ENCODE peak calls at places on chromosomes 6 and 20, in eight cellular contexts. R, L, V, N, W, H, A and C are unnamed samples.
A peak's percentile ranks its signal among the peaks of the same experiment; 100 is the strongest.

GRCh38 chr20:10504893-10505292 is 69.8 kb downstream of the SLX4IP start:
- DNase-seq in V (no peak), W (no peak), R (no peak), L (peak; percentile 42), H (no peak), N (no peak), A (no peak), C (no peak)

GRCh38 chr20:3082955-3083952 is 1.3 kb downstream of the AVP start:
- DNase-seq in A (peak; percentile 54), H (no peak), N (no peak), L (no peak), V (no peak), W (no peak), R (no peak), C (no peak)

GRCh38 chr6:72551470-72551869 is 70.4 kb upstream of the KCNQ5 start:
- DNase-seq in W (no peak), H (no peak), L (no peak), V (no peak), A (no peak), R (no peak), N (no peak), C (no peak)

GRCh38 chr6:166598441-166599138 is 12.1 kb upstream of the RAMACL start:
- DNase-seq in N (no peak), W (no peak), R (no peak), H (peak; percentile 88), L (peak; percentile 96), V (peak; percentile 83), A (no peak), C (no peak)

GRCh38 chr6:6221829-6222535 is 98.5 kb downstream of the F13A1 start:
- DNase-seq in H (no peak), R (no peak), V (no peak), L (no peak), A (peak; percentile 17), N (peak; percentile 9), W (no peak), C (peak; percentile 17)

GRCh38 chr6:160424256-160424655 is 76.1 kb downstream of the SLC22A3 start:
- DNase-seq in H (no peak), N (no peak), L (no peak), R (no peak), A (no peak), V (no peak), W (no peak), C (no peak)

GRCh38 chr6:6678811-6679210 is 90.3 kb downstream of the LY86 start:
- DNase-seq in N (no peak), W (peak; percentile 44), A (no peak), R (no peak), H (no peak), V (no peak), L (no peak), C (no peak)

GRCh38 chr6:7671076-7671475 is 54.8 kb upstream of the BMP6 start:
- DNase-seq in A (no peak), H (peak; percentile 63), R (no peak), N (no peak), W (no peak), V (no peak), L (peak; percentile 95), C (no peak)

GRCh38 chr20:12173333-12173732 is 255.6 kb downstream of the BTBD3 start:
- DNase-seq in L (no peak), R (no peak), V (no peak), A (no peak), H (no peak), N (no peak), W (no peak), C (no peak)

DNA sequence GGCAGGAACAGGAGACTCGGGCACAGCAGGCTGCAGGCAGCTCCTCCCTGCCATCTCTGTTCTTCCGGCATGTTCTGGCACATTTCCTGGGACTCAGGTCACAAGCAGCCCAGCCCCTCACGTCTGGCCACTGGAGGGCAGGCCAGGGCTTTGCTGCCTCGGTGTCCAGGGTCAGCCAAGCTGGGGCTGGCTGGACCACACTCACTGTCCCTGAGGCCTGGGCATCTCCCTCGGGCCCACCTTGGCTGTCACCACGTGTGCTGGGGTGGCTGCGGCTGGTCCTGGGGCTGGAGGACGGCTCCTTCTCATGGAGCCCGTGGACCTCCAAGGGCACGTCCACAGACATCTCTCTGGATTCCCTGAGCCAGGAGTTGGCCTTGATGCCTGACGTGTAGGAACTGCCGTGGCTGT is 18.5 kb downstream of the FRMD1 start:
- DNase-seq in W (peak; percentile 89), A (peak; percentile 87), H (peak; percentile 12), N (no peak), L (peak; percentile 38), R (no peak), V (peak; percentile 4), C (no peak)
- TF ChIP-seq CTCF in W (peak; percentile 60), A (no peak), H (peak; percentile 65), N (no peak), L (peak; percentile 47), R (peak; percentile 48), V (peak; percentile 43), C (no peak)

GRCh38 chr6:34074064-34074739 is 71.7 kb downstream of the GRM4 start:
- DNase-seq in H (no peak), A (no peak), L (no peak), V (no peak), R (no peak), W (no peak), N (no peak), C (no peak)
- TF ChIP-seq CTCF in H (no peak), A (no peak), L (no peak), V (no peak), R (no peak), W (no peak), N (no peak), C (no peak)

GRCh38 chr6:99609839-99610489 is 3.3 kb downstream of the PRDM13 start:
- DNase-seq in A (no peak), N (no peak), R (no peak), L (no peak), V (no peak), W (no peak), H (no peak), C (no peak)
- TF ChIP-seq CTCF in A (no peak), N (no peak), R (no peak), L (no peak), V (no peak), W (no peak), H (no peak), C (no peak)

GRCh38 chr6:47690791-47691190 is 7.6 kb upstream of the ADGRF4 start:
- DNase-seq in L (no peak), H (no peak), R (no peak), A (no peak), N (no peak), W (no peak), V (no peak), C (no peak)

GRCh38 chr6:47687432-47687831 is 10.9 kb upstream of the ADGRF4 start:
- DNase-seq in L (no peak), N (no peak), H (no peak), A (no peak), W (no peak), R (no peak), V (no peak), C (no peak)

GRCh38 chr6:47690209-47690608 is 8.2 kb upstream of the ADGRF4 start:
- DNase-seq in N (no peak), V (no peak), A (no peak), L (no peak), R (no peak), W (no peak), H (no peak), C (no peak)
- TF ChIP-seq CTCF in N (no peak), V (no peak), A (no peak), L (no peak), R (no peak), W (no peak), H (no peak), C (no peak)

DNA sequence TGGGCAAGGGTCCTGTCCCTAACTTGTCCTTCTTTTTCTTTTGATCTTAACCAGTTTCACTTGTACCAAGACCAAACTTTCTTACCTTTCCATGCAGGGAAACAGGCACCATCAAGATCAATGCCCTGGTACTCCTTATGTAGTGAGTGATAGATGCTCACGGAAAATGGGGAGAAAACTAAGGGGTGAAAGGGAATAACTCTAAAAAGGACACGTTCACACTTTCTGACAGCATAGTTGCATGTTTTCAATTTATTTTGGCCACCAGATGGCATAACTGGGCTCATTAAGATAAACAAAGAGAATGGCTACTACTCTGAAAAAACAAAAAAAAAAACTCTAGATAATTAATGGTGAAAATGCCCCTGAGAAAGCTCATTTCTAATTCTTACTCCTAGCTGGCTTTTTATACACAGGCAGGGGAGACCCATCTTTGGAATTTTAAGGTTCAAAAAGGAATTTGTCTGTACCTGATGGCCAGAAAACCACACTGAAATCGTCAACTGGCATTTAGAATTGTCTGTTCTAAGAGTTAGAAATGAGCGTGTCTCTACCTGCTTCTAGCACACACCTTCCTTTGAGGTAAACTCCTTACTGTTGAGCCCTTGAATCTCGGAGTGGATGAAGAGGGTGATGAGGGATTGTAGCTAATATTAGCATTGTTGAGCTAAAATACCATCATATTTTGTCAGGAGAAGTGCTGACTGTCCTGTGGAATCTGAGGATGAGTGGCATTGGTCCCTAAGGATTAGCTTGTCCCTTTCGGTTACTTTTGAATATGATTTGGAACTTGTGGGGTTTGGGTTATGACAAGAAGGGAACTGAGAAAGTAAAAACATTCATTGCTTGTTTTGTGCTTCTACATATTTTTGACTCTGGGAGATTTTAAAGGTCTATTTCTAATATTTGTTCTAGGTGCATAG is 62.2 kb upstream of the DDR1 start:
- DNase-seq in N (peak; percentile 57), V (no peak), H (peak; percentile 48), A (peak; percentile 45), R (no peak), L (peak; percentile 69), W (no peak), C (peak; percentile 55)
- TF ChIP-seq CTCF in N (peak; percentile 74), V (peak; percentile 36), H (peak; percentile 83), A (peak; percentile 68), R (peak; percentile 51), L (peak; percentile 43), W (no peak), C (peak; percentile 57)

DNA sequence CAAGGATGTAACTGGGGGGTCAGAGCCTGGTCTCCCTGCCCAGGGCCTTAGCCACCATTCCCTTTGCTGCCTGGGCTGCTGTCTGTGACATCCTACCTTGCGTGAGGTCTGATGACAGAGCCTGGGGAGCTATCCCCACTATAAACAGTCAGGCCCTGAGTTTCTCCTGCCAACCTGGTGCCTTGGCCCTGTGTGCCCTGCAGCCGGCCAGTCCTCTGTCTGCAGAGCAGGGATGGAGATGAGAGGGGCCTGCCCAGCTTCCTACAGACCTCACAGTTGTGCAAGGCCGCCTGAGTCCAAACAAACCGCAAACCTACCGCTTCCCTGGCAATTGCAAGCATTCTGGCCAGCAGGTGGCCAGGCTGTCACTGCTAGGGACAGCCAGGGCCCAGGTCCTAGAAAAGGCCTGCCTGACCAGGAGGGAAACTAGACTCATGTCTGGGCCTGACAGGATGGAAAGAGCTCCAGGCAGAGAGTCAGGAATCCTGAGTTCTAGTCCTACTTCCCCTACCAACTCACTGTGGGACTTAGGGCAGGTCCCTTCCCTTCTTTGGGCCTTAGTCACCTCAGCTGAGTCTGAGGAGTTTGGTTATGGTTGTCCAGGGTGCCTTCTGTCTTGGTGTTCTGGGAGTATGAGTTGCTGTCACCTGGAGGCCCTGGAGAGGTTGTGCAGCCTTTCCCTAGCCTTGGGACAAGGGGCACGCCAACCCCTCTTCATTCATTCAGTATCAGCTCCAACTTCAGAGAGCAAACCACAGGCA is 86.2 kb downstream of the VEGFA start:
- DNase-seq in R (peak; percentile 68), N (no peak), V (no peak), H (no peak), L (peak; percentile 35), A (peak; percentile 74), W (peak; percentile 78), C (no peak)
- TF ChIP-seq CTCF in R (peak; percentile 35), N (no peak), V (peak; percentile 20), H (peak; percentile 67), L (peak; percentile 31), A (peak; percentile 42), W (peak; percentile 62), C (peak; percentile 26)